ENCODE peak calls at places on chromosomes 3 and 15, in eight cellular contexts. Z, U, P, V, T, S, N and Q are unnamed samples.

GRCh38 chr3:76497636-76498035 is 542.3 kb upstream of the ROBO2 start:
- DNase-seq in P (no peak), Z (no peak), V (peak; percentile 53), N (no peak), S (no peak), T (no peak), U (no peak), Q (no peak)

GRCh38 chr3:138888569-138888968 is 53.8 kb upstream of the PIK3CB start:
- DNase-seq in Z (no peak), N (no peak), S (no peak), T (no peak), V (no peak), P (no peak), U (no peak), Q (no peak)

GRCh38 chr3:17195856-17196604 is 311.3 kb downstream of the PLCL2 start:
- DNase-seq in T (peak; percentile 23), U (no peak), S (no peak), P (no peak), N (peak; percentile 48), V (no peak), Z (no peak), Q (no peak)

GRCh38 chr15:72786946-72787345 is 3.4 kb upstream of the ADPGK start:
- DNase-seq in U (no peak), S (no peak), V (no peak), P (no peak), N (no peak), Z (no peak), T (no peak), Q (no peak)

GRCh38 chr15:67501836-67502461 is 19.0 kb upstream of the C15orf61 start:
- DNase-seq in S (no peak), P (no peak), V (no peak), Z (no peak), N (no peak), U (no peak), T (no peak), Q (no peak)

GRCh38 chr3:44685128-44685800 is 27.2 kb upstream of the ZNF502 start:
- DNase-seq in T (no peak), Z (peak; percentile 13), U (peak; percentile 39), N (peak; percentile 79), V (peak; percentile 70), S (no peak), P (no peak), Q (no peak)

GRCh38 chr15:85587707-85588441 is 206.9 kb downstream of the KLHL25 start:
- DNase-seq in N (no peak), S (peak; percentile 35), V (peak; percentile 61), T (peak; percentile 63), U (no peak), Z (no peak), P (peak; percentile 16), Q (no peak)

GRCh38 chr15:55106155-55106554 is 90.6 kb downstream of the RSL24D1 start:
- DNase-seq in S (no peak), T (peak; percentile 33), Z (no peak), N (no peak), P (no peak), U (no peak), V (no peak), Q (no peak)

GRCh38 chr15:92882697-92883642 is 17.2 kb upstream of the CHD2 start:
- DNase-seq in V (no peak), S (no peak), U (no peak), T (no peak), N (peak; percentile 45), Z (no peak), P (no peak), Q (no peak)

GRCh38 chr3:66253790-66254620 is 33.2 kb downstream of the SLC25A26 start:
- DNase-seq in S (peak; percentile 18), V (peak; percentile 33), U (no peak), T (peak; percentile 49), N (peak; percentile 42), Z (no peak), P (no peak), Q (no peak)

GRCh38 chr3:42061711-42062408 is 29.3 kb upstream of the TRAK1 start:
- DNase-seq in U (no peak), T (peak; percentile 90), N (no peak), S (peak; percentile 92), Z (no peak), P (peak; percentile 63), V (peak; percentile 97), Q (peak; percentile 62)

GRCh38 chr15:46441294-46442062 is 806.6 kb downstream of the SQOR start:
- DNase-seq in Z (no peak), N (no peak), P (no peak), S (peak; percentile 2), T (no peak), U (no peak), V (peak; percentile 49), Q (no peak)

GRCh38 chr15:31145271-31145911 is 43.9 kb upstream of the TRPM1 start:
- DNase-seq in P (no peak), N (no peak), U (no peak), V (peak; percentile 24), Z (no peak), S (peak; percentile 7), T (peak; percentile 34), Q (no peak)

GRCh38 chr15:33671456-33671855 is 296.8 kb upstream of the CHRM5 start:
- DNase-seq in V (no peak), N (peak; percentile 22), S (no peak), U (no peak), Z (no peak), P (no peak), T (no peak), Q (no peak)

GRCh38 chr3:40124918-40125317 is 184.6 kb upstream of the EIF1B start:
- DNase-seq in V (no peak), Z (no peak), P (no peak), T (no peak), U (no peak), N (no peak), S (no peak), Q (no peak)